ENCODE peak calls at places on chromosomes 4 and X, in six cellular contexts. One of them, this sample, is unnamed.

GRCh38 chr4:76570141-76570989 is 135.3 kb downstream of the SHROOM3 start:
- DNase-seq in naive thymus-derived CD4-positive, alpha-beta T cell: no peak
- DNase-seq in foreskin fibroblast: peak
- DNase-seq in stimulated activated CD8-positive, alpha-beta memory T cell treated with anti-CD3 and anti-CD28 coated beads, Interleukin-2, amount 100 ng/mL, for 48 hours: no peak
- DNase-seq in right atrium auricular region: no peak
- DNase-seq in right lobe of liver: peak
- DNase-seq in this sample: no peak

GRCh38 chrX:86051741-86052140 is 4.4 kb upstream of the CHM start:
- DNase-seq in naive thymus-derived CD4-positive, alpha-beta T cell: no peak
- DNase-seq in foreskin fibroblast: no peak
- DNase-seq in stimulated activated CD8-positive, alpha-beta memory T cell treated with anti-CD3 and anti-CD28 coated beads, Interleukin-2, amount 100 ng/mL, for 48 hours: no peak
- DNase-seq in right atrium auricular region: no peak
- DNase-seq in right lobe of liver: no peak
- DNase-seq in this sample: no peak

GRCh38 chr4:94880976-94881375 is 123.2 kb downstream of the BMPR1B start:
- DNase-seq in naive thymus-derived CD4-positive, alpha-beta T cell: no peak
- DNase-seq in foreskin fibroblast: peak
- DNase-seq in stimulated activated CD8-positive, alpha-beta memory T cell treated with anti-CD3 and anti-CD28 coated beads, Interleukin-2, amount 100 ng/mL, for 48 hours: no peak
- DNase-seq in right atrium auricular region: no peak
- DNase-seq in right lobe of liver: no peak
- DNase-seq in this sample: no peak

GRCh38 chr4:150750824-150751223 is 168.9 kb downstream of the MAB21L2 start:
- DNase-seq in naive thymus-derived CD4-positive, alpha-beta T cell: no peak
- DNase-seq in foreskin fibroblast: no peak
- DNase-seq in stimulated activated CD8-positive, alpha-beta memory T cell treated with anti-CD3 and anti-CD28 coated beads, Interleukin-2, amount 100 ng/mL, for 48 hours: no peak
- DNase-seq in right atrium auricular region: no peak
- DNase-seq in right lobe of liver: no peak
- DNase-seq in this sample: no peak

GRCh38 chr4:143344011-143344410 is 7.3 kb downstream of the GAB1 start:
- DNase-seq in naive thymus-derived CD4-positive, alpha-beta T cell: no peak
- DNase-seq in foreskin fibroblast: no peak
- DNase-seq in stimulated activated CD8-positive, alpha-beta memory T cell treated with anti-CD3 and anti-CD28 coated beads, Interleukin-2, amount 100 ng/mL, for 48 hours: no peak
- DNase-seq in right atrium auricular region: no peak
- DNase-seq in right lobe of liver: no peak
- DNase-seq in this sample: no peak

GRCh38 chr4:23775694-23776093 is 114.2 kb downstream of the PPARGC1A start:
- DNase-seq in naive thymus-derived CD4-positive, alpha-beta T cell: no peak
- DNase-seq in foreskin fibroblast: no peak
- DNase-seq in stimulated activated CD8-positive, alpha-beta memory T cell treated with anti-CD3 and anti-CD28 coated beads, Interleukin-2, amount 100 ng/mL, for 48 hours: no peak
- DNase-seq in right atrium auricular region: no peak
- DNase-seq in right lobe of liver: no peak
- DNase-seq in this sample: no peak

GRCh38 chrX:45851434-45851991 is 650.8 kb upstream of the DIPK2B start:
- DNase-seq in naive thymus-derived CD4-positive, alpha-beta T cell: peak
- DNase-seq in foreskin fibroblast: no peak
- DNase-seq in stimulated activated CD8-positive, alpha-beta memory T cell treated with anti-CD3 and anti-CD28 coated beads, Interleukin-2, amount 100 ng/mL, for 48 hours: peak
- DNase-seq in right atrium auricular region: no peak
- DNase-seq in right lobe of liver: no peak
- DNase-seq in this sample: peak

GRCh38 chrX:39955621-39956020 is 142.1 kb downstream of the BCOR start:
- DNase-seq in naive thymus-derived CD4-positive, alpha-beta T cell: no peak
- DNase-seq in foreskin fibroblast: no peak
- DNase-seq in stimulated activated CD8-positive, alpha-beta memory T cell treated with anti-CD3 and anti-CD28 coated beads, Interleukin-2, amount 100 ng/mL, for 48 hours: no peak
- DNase-seq in right atrium auricular region: no peak
- DNase-seq in right lobe of liver: no peak
- DNase-seq in this sample: no peak

GRCh38 chr4:106095408-106095807 is 200.1 kb downstream of the NPNT start:
- DNase-seq in naive thymus-derived CD4-positive, alpha-beta T cell: no peak
- DNase-seq in foreskin fibroblast: no peak
- DNase-seq in stimulated activated CD8-positive, alpha-beta memory T cell treated with anti-CD3 and anti-CD28 coated beads, Interleukin-2, amount 100 ng/mL, for 48 hours: no peak
- DNase-seq in right atrium auricular region: no peak
- DNase-seq in right lobe of liver: no peak
- DNase-seq in this sample: no peak

GRCh38 chr4:144338148-144338547 is 197.6 kb upstream of the GYPA start:
- DNase-seq in naive thymus-derived CD4-positive, alpha-beta T cell: no peak
- DNase-seq in foreskin fibroblast: no peak
- DNase-seq in stimulated activated CD8-positive, alpha-beta memory T cell treated with anti-CD3 and anti-CD28 coated beads, Interleukin-2, amount 100 ng/mL, for 48 hours: no peak
- DNase-seq in right atrium auricular region: no peak
- DNase-seq in right lobe of liver: no peak
- DNase-seq in this sample: no peak

GRCh38 chrX:52271212-52271611 is 86.5 kb downstream of the MAGED4 start:
- DNase-seq in naive thymus-derived CD4-positive, alpha-beta T cell: no peak
- DNase-seq in foreskin fibroblast: peak
- DNase-seq in stimulated activated CD8-positive, alpha-beta memory T cell treated with anti-CD3 and anti-CD28 coated beads, Interleukin-2, amount 100 ng/mL, for 48 hours: no peak
- DNase-seq in right atrium auricular region: no peak
- DNase-seq in right lobe of liver: no peak
- DNase-seq in this sample: no peak

GRCh38 chr4:119337010-119337409 is 15.1 kb upstream of the FABP2 start:
- DNase-seq in naive thymus-derived CD4-positive, alpha-beta T cell: no peak
- DNase-seq in foreskin fibroblast: peak
- DNase-seq in stimulated activated CD8-positive, alpha-beta memory T cell treated with anti-CD3 and anti-CD28 coated beads, Interleukin-2, amount 100 ng/mL, for 48 hours: no peak
- DNase-seq in right atrium auricular region: no peak
- DNase-seq in right lobe of liver: no peak
- DNase-seq in this sample: no peak